ENCODE peak calls at places on chromosomes 2 and 18, in four cellular contexts. L is neural crest cell, M is nephron progenitor cell, Y is B cell. T is an unnamed sample.

GRCh38 chr18:22467760-22468553 is 50.2 kb upstream of the CTAGE1 start:
- DNase-seq in L (no peak), M (no peak), Y (no peak), T (no peak)

GRCh38 chr2:19837235-19837766 is 64.5 kb downstream of the TTC32 start:
- DNase-seq in L (no peak), M (no peak), Y (no peak), T (no peak)

GRCh38 chr2:183000846-183001245 is 37.4 kb downstream of the NCKAP1 start:
- DNase-seq in L (no peak), M (peak; percentile 50), Y (no peak), T (no peak)

GRCh38 chr18:43751835-43752234 is 474.5 kb upstream of the SYT4 start:
- DNase-seq in L (no peak), M (no peak), Y (no peak), T (no peak)

GRCh38 chr2:6957910-6958615 is 40.9 kb downstream of the RNF144A start:
- DNase-seq in L (no peak), M (peak; percentile 38), Y (no peak), T (no peak)

GRCh38 chr18:79749251-79750191 is 48.2 kb upstream of the KCNG2 start:
- DNase-seq in L (no peak), M (no peak), Y (no peak), T (no peak)

GRCh38 chr2:45759310-45759851 is 107.9 kb downstream of the PRKCE start:
- DNase-seq in L (no peak), M (peak; percentile 15), Y (no peak), T (no peak)

GRCh38 chr2:235500761-235501662 is 7.2 kb downstream of the AGAP1 start:
- DNase-seq in L (no peak), M (no peak), Y (no peak), T (no peak)

DNA sequence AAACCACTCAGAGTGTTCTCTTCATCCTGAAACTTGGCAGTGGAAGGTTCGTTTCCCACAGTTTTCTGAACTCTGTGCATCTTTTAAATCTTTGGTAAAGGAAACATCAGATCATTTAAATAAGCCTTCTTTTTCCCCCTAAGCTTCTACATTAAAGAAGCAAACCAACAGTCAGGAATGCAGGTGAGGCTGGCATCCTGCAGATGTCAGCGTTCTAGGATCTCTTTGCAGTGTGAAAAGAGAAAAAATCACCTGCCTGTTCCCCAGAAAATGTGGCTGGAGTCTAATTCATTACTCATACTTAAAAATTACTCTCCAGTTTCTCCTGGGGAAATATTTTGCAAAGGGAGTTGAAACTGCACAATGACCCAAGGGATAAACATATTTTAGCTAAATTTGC is 64.5 kb upstream of the ZCCHC2 start:
- DNase-seq in L (no peak), M (no peak), Y (no peak), T (no peak)
- TF ChIP-seq CTCF in L (no peak), M (no peak), Y (no peak), T (no peak)

DNA sequence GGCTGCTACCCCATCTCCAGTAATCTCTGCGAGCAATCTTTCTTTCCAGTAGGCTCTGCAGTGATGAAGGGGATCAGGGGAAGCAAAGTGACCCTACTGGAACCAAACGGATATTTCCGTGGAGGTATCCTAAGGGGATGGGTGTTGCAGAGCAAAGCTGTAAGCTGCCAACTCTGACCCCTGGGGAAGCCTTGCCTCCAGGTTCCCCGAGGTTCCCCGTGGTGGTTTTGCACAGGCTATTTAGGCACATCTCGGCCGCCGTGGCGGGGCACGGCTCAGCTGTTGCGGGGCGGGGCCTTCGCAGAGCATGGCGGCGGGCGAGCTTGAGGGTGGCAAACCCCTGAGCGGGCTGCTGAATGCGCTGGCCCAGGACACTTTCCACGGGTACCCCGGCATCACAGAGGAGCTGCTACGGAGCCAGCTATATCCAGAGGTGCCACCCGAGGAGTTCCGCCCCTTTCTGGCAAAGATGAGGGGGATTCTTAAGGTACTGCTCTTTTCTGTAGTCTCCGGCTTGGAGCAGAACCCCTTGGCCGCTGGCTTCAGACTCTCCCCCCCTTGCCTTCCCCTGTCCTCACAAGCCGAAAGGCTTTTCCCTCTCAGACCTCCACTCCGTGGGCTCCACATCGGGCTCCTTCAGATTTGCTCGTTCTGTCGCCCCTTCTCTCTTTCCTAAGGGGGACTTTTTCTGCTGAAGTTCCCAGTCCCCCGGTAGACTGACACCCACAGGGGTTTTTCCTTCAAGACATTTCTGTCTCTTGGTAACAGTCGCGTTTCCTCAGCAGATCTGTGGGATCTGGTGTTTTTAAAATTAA is at the start of gene COMMD1:
- DNase-seq in L (peak; percentile 65), M (peak; percentile 80), Y (peak; percentile 69), T (no peak)
- TF ChIP-seq CTCF in L (no peak), M (no peak), Y (no peak), T (no peak)

GRCh38 chr2:137252934-137253333 is 487.6 kb downstream of the THSD7B start:
- DNase-seq in L (no peak), M (no peak), Y (no peak), T (no peak)

GRCh38 chr2:137254081-137254480 is 488.7 kb downstream of the THSD7B start:
- DNase-seq in L (no peak), M (no peak), Y (no peak), T (no peak)

GRCh38 chr2:137249463-137249862 is 484.1 kb downstream of the THSD7B start:
- DNase-seq in L (no peak), M (no peak), Y (no peak), T (no peak)

GRCh38 chr2:137255990-137256389 is 490.6 kb downstream of the THSD7B start:
- DNase-seq in L (no peak), M (no peak), Y (no peak), T (no peak)

GRCh38 chr2:137255345-137255744 is 490.0 kb downstream of the THSD7B start:
- DNase-seq in L (no peak), M (no peak), Y (no peak), T (no peak)
- TF ChIP-seq CTCF in L (no peak), M (no peak), Y (no peak), T (no peak)

DNA sequence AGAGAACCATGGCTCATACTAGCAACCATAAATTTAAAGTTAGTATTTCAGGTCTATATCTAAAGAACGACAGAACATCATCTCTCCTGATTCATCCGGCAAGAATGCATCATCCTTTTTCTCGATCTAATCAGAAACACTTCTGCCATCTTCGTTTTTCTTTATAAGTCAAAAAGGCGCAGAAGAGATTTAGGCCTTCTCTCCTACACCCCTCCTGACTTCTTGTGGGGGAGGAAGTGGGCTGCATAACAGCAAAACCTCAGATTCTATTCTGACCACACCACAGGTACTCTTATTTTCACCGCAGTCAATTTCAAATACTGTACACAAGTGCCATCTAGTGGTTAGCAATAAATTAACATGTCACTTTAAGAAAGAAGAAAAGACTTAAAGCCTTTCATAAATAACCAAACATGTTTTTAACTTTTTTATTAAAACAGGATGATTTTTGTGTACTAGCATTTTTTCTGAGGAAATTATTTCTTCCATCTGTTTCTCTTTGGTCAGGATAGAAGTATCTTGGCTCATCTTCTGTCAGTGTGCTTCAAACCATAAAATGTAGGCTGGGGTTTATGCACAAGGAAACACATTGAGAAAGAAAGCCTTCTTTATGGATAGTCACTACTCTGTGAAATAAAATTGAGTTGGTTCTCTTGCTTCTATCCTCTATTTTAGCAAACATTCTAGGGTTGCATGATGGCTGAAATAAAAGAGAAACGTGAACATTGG is 48.3 kb upstream of the PIK3C3 start:
- DNase-seq in L (peak; percentile 1), M (peak; percentile 13), Y (peak; percentile 33), T (no peak)
- TF ChIP-seq CTCF in L (peak; percentile 87), M (peak; percentile 61), Y (peak; percentile 87), T (peak; percentile 71)

GRCh38 chr2:68223419-68223818 is 28.9 kb downstream of the PPP3R1 start:
- DNase-seq in L (no peak), M (no peak), Y (no peak), T (no peak)

GRCh38 chr2:68230246-68231060 is 21.9 kb downstream of the PPP3R1 start:
- DNase-seq in L (no peak), M (no peak), Y (no peak), T (no peak)

GRCh38 chr2:68222287-68222686 is 30.0 kb downstream of the PPP3R1 start:
- DNase-seq in L (no peak), M (no peak), Y (no peak), T (no peak)

GRCh38 chr2:68231061-68231372 is 21.3 kb downstream of the PPP3R1 start:
- DNase-seq in L (no peak), M (no peak), Y (no peak), T (no peak)

GRCh38 chr2:68225119-68225632 is 27.2 kb downstream of the PPP3R1 start:
- DNase-seq in L (peak; percentile 8), M (no peak), Y (no peak), T (no peak)
- TF ChIP-seq CTCF in L (no peak), M (no peak), Y (no peak), T (peak; percentile 27)

DNA sequence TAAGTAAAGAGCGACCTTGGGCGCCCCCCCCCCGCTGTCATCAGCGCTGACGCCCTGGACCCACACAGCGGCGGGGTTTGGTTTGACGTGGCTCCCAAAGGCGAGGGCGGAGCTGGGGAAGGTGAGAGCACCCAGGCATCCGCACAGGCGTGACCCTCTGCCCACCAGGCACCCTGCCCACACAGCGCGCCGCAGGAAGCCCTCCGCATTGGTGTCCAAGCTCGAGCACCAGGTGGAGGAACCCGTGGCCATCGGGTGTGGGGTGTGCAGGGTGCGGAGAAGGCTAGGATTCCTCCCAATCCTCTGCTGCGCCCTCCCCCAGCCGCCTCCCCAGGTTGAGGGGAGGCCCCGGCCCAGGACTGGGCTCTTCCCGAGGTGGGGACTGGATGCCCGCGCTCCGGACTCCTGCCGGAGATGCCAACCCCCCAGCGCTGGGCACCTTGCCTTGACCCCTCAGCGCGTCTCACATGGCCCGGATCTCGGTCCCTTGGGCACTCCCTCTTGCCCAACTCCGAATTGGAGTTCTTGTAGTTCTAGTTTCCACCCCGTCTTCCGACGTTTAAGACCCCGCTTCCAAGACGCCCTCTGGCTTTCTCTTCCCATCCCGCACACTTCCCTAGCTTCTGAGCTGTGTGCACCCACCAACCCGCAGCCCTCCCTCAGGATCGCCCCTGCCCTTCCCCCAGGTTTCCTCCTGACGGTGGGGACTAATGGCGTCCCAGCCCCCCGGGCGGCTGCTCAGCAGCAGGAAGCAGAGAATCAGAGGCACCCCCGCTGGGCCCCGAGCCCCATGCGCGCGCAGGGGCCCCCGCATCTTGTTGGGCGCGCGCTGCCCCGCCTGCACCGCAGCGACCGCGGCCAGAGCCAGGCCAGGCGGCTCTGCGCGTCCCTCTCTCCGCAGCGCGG is 25.9 kb upstream of the RESP18 start:
- DNase-seq in L (no peak), M (peak; percentile 40), Y (no peak), T (no peak)
- TF ChIP-seq CTCF in L (no peak), M (no peak), Y (no peak), T (no peak)

DNA sequence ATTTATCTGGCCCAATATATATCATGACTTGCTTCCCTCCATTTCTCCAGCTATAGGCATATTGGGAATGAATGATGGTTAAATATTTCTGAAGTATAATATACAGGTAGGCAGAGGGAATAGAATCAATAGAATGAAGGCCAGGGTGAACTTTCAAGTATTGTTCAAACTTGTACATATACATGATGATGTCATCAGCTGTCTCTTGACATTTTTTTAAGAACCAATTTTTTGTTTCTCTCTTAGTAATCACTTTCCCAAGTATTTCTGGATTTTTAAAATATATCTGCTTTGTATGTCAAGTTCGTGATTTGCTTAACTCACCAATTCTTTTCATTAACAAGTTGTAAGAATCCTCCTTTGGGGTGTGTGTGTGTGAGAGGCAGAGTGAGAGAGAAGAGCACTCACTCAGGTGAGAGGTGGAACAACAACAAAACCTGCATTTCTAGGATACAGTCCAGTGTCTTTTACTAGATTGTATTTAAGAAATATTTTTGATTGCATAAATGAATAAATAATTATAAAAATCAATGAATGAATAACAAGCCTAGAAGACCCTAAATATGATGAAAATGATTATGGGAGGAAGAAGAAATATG is 1239.1 kb downstream of the LRP1B start:
- DNase-seq in L (no peak), M (no peak), Y (no peak), T (no peak)
- TF ChIP-seq CTCF in L (peak; percentile 48), M (peak; percentile 22), Y (no peak), T (no peak)

T was measured in D721Med.